ENCODE peak calls at places on chromosomes 16 and 17, in four cellular contexts. One of them, this sample, is unnamed.

GRCh38 chr16:57798953-57799618 is 3.2 kb downstream of the KIFC3 start:
- DNase-seq in HEK293T: no peak
- DNase-seq in NCI-H1092 treated with DMSO at 0.1 percent for 48 hours: peak; percentile 57
- DNase-seq in C1 segment of cervical spinal cord: no peak
- DNase-seq in this sample: no peak

GRCh38 chr16:50547340-50547865 is 793 bp upstream of the NKD1 start:
- DNase-seq in HEK293T: peak; percentile 39
- DNase-seq in NCI-H1092 treated with DMSO at 0.1 percent for 48 hours: peak; percentile 14
- DNase-seq in C1 segment of cervical spinal cord: no peak
- DNase-seq in this sample: peak; percentile 12

GRCh38 chr16:27759947-27760844 is 210.3 kb downstream of the KATNIP start:
- DNase-seq in HEK293T: no peak
- DNase-seq in NCI-H1092 treated with DMSO at 0.1 percent for 48 hours: no peak
- DNase-seq in C1 segment of cervical spinal cord: no peak
- DNase-seq in this sample: no peak

GRCh38 chr17:17865035-17865434 is 28.2 kb upstream of the SREBF1 start:
- DNase-seq in HEK293T: no peak
- DNase-seq in NCI-H1092 treated with DMSO at 0.1 percent for 48 hours: no peak
- DNase-seq in C1 segment of cervical spinal cord: no peak
- DNase-seq in this sample: no peak

GRCh38 chr16:13982446-13982845 is 62.5 kb downstream of the ERCC4 start:
- DNase-seq in HEK293T: no peak
- DNase-seq in NCI-H1092 treated with DMSO at 0.1 percent for 48 hours: no peak
- DNase-seq in C1 segment of cervical spinal cord: no peak
- DNase-seq in this sample: no peak

GRCh38 chr16:69691980-69692911 is 34.1 kb downstream of the NQO1 start:
- DNase-seq in HEK293T: no peak
- DNase-seq in NCI-H1092 treated with DMSO at 0.1 percent for 48 hours: no peak
- DNase-seq in C1 segment of cervical spinal cord: no peak
- DNase-seq in this sample: no peak

GRCh38 chr16:85555549-85556455 is 57.3 kb upstream of the GSE1 start:
- DNase-seq in HEK293T: peak; percentile 48
- DNase-seq in NCI-H1092 treated with DMSO at 0.1 percent for 48 hours: peak; percentile 62
- DNase-seq in C1 segment of cervical spinal cord: no peak
- DNase-seq in this sample: no peak

GRCh38 chr17:65537845-65538678 is 23.4 kb downstream of the AXIN2 start:
- DNase-seq in HEK293T: no peak
- DNase-seq in NCI-H1092 treated with DMSO at 0.1 percent for 48 hours: no peak
- DNase-seq in C1 segment of cervical spinal cord: peak; percentile 11
- DNase-seq in this sample: no peak

GRCh38 chr17:39351508-39351907 is 49.9 kb downstream of the FBXL20 start:
- DNase-seq in HEK293T: no peak
- DNase-seq in NCI-H1092 treated with DMSO at 0.1 percent for 48 hours: no peak
- DNase-seq in C1 segment of cervical spinal cord: no peak
- DNase-seq in this sample: no peak

GRCh38 chr17:17129466-17129865 is 76.7 kb downstream of the PLD6 start:
- DNase-seq in HEK293T: no peak
- DNase-seq in NCI-H1092 treated with DMSO at 0.1 percent for 48 hours: no peak
- DNase-seq in C1 segment of cervical spinal cord: peak; percentile 36
- DNase-seq in this sample: no peak

GRCh38 chr17:57902800-57903759 is 52.1 kb downstream of the CUEDC1 start:
- DNase-seq in HEK293T: no peak
- DNase-seq in NCI-H1092 treated with DMSO at 0.1 percent for 48 hours: peak; percentile 41
- DNase-seq in C1 segment of cervical spinal cord: peak; percentile 39
- DNase-seq in this sample: peak; percentile 87

GRCh38 chr16:72029567-72030271 is 21.2 kb downstream of the DHODH start:
- DNase-seq in HEK293T: no peak
- DNase-seq in NCI-H1092 treated with DMSO at 0.1 percent for 48 hours: no peak
- DNase-seq in C1 segment of cervical spinal cord: no peak
- DNase-seq in this sample: no peak

This sample was measured in HTR-8/SVneo.